ENCODE peak calls at places on chromosome 1, in four cellular contexts. One of them, this sample, is unnamed.

GRCh38 chr1:205748398-205749093 is 1.4 kb downstream of the NUCKS1 start:
- DNase-seq in GM13976: no peak
- DNase-seq in activated CD4-positive, alpha-beta T cell treated with anti-CD3 and anti-CD28 coated beads, Interleukin-2, amount 10 ng/mL, durations not matched to agents 7 days and 5 days: peak
- DNase-seq in GM23248: peak
- DNase-seq in this sample: peak

GRCh38 chr1:228993106-228993505 is 257.8 kb downstream of the RHOU start:
- DNase-seq in GM13976: no peak
- DNase-seq in activated CD4-positive, alpha-beta T cell treated with anti-CD3 and anti-CD28 coated beads, Interleukin-2, amount 10 ng/mL, durations not matched to agents 7 days and 5 days: no peak
- DNase-seq in GM23248: no peak
- DNase-seq in this sample: no peak

GRCh38 chr1:25520446-25521061 is 22.9 kb upstream of the LDLRAP1 start:
- DNase-seq in GM13976: peak
- DNase-seq in activated CD4-positive, alpha-beta T cell treated with anti-CD3 and anti-CD28 coated beads, Interleukin-2, amount 10 ng/mL, durations not matched to agents 7 days and 5 days: peak
- DNase-seq in GM23248: peak
- DNase-seq in this sample: peak

GRCh38 chr1:167756760-167757405 is 35.1 kb downstream of the MPZL1 start:
- DNase-seq in GM13976: no peak
- DNase-seq in activated CD4-positive, alpha-beta T cell treated with anti-CD3 and anti-CD28 coated beads, Interleukin-2, amount 10 ng/mL, durations not matched to agents 7 days and 5 days: no peak
- DNase-seq in GM23248: no peak
- DNase-seq in this sample: peak

GRCh38 chr1:204258213-204259115 is 44.7 kb upstream of the GOLT1A start:
- DNase-seq in GM13976: peak
- DNase-seq in activated CD4-positive, alpha-beta T cell treated with anti-CD3 and anti-CD28 coated beads, Interleukin-2, amount 10 ng/mL, durations not matched to agents 7 days and 5 days: peak
- DNase-seq in GM23248: peak
- DNase-seq in this sample: peak

GRCh38 chr1:200072636-200073285 is 45.3 kb downstream of the NR5A2 start:
- DNase-seq in GM13976: peak
- DNase-seq in activated CD4-positive, alpha-beta T cell treated with anti-CD3 and anti-CD28 coated beads, Interleukin-2, amount 10 ng/mL, durations not matched to agents 7 days and 5 days: no peak
- DNase-seq in GM23248: peak
- DNase-seq in this sample: no peak

GRCh38 chr1:231626951-231627614 is 493 bp downstream of the DISC1 start:
- DNase-seq in GM13976: peak
- DNase-seq in activated CD4-positive, alpha-beta T cell treated with anti-CD3 and anti-CD28 coated beads, Interleukin-2, amount 10 ng/mL, durations not matched to agents 7 days and 5 days: peak
- DNase-seq in GM23248: peak
- DNase-seq in this sample: no peak

GRCh38 chr1:167501513-167502191 is 16.7 kb downstream of the CD247 start:
- DNase-seq in GM13976: no peak
- DNase-seq in activated CD4-positive, alpha-beta T cell treated with anti-CD3 and anti-CD28 coated beads, Interleukin-2, amount 10 ng/mL, durations not matched to agents 7 days and 5 days: no peak
- DNase-seq in GM23248: no peak
- DNase-seq in this sample: no peak

GRCh38 chr1:35519432-35519831 is 37.8 kb downstream of the KIAA0319L start:
- DNase-seq in GM13976: no peak
- DNase-seq in activated CD4-positive, alpha-beta T cell treated with anti-CD3 and anti-CD28 coated beads, Interleukin-2, amount 10 ng/mL, durations not matched to agents 7 days and 5 days: no peak
- DNase-seq in GM23248: no peak
- DNase-seq in this sample: no peak

GRCh38 chr1:235074335-235075120 is 54.1 kb downstream of the TOMM20 start:
- DNase-seq in GM13976: peak
- DNase-seq in activated CD4-positive, alpha-beta T cell treated with anti-CD3 and anti-CD28 coated beads, Interleukin-2, amount 10 ng/mL, durations not matched to agents 7 days and 5 days: no peak
- DNase-seq in GM23248: peak
- DNase-seq in this sample: no peak

GRCh38 chr1:228548788-228549187 is 61.6 kb downstream of the RNF187 start:
- DNase-seq in GM13976: no peak
- DNase-seq in activated CD4-positive, alpha-beta T cell treated with anti-CD3 and anti-CD28 coated beads, Interleukin-2, amount 10 ng/mL, durations not matched to agents 7 days and 5 days: no peak
- DNase-seq in GM23248: no peak
- DNase-seq in this sample: no peak